ENCODE peak calls at places on chromosomes 12 and 14, in ten cellular contexts. One of them, this sample, is unnamed.

GRCh38 chr12:6925543-6926279 is 2.0 kb upstream of the ATN1 start:
- DNase-seq in lower lobe of right lung: peak
- DNase-seq in ascending aorta: peak
- DNase-seq in fibroblast of lung: peak
- DNase-seq in heart left ventricle: peak
- DNase-seq in Peyer's patch: no peak
- DNase-seq in IMR-90: peak
- DNase-seq in epithelial cell of esophagus: peak
- DNase-seq in GM06990: no peak
- DNase-seq in uterus: peak
- DNase-seq in this sample: peak

GRCh38 chr14:25055005-25055404 is 5.1 kb upstream of the STXBP6 start:
- DNase-seq in lower lobe of right lung: no peak
- DNase-seq in ascending aorta: no peak
- DNase-seq in fibroblast of lung: no peak
- DNase-seq in heart left ventricle: no peak
- DNase-seq in Peyer's patch: no peak
- DNase-seq in IMR-90: no peak
- DNase-seq in epithelial cell of esophagus: no peak
- DNase-seq in GM06990: no peak
- DNase-seq in uterus: no peak
- DNase-seq in this sample: no peak

GRCh38 chr12:121791671-121792496 is 1.6 kb downstream of the RHOF start:
- DNase-seq in lower lobe of right lung: no peak
- DNase-seq in ascending aorta: no peak
- DNase-seq in fibroblast of lung: no peak
- DNase-seq in heart left ventricle: no peak
- DNase-seq in Peyer's patch: no peak
- DNase-seq in IMR-90: no peak
- DNase-seq in epithelial cell of esophagus: no peak
- DNase-seq in GM06990: no peak
- DNase-seq in uterus: no peak
- DNase-seq in this sample: no peak

GRCh38 chr12:62732861-62733427 is 202.0 kb downstream of the PPM1H start:
- DNase-seq in lower lobe of right lung: no peak
- DNase-seq in ascending aorta: no peak
- DNase-seq in fibroblast of lung: peak
- DNase-seq in heart left ventricle: no peak
- DNase-seq in Peyer's patch: no peak
- DNase-seq in IMR-90: peak
- DNase-seq in epithelial cell of esophagus: peak
- DNase-seq in GM06990: no peak
- DNase-seq in uterus: no peak
- DNase-seq in this sample: no peak

GRCh38 chr14:67785270-67786109 is 30.9 kb downstream of the ZFYVE26 start:
- DNase-seq in lower lobe of right lung: no peak
- DNase-seq in ascending aorta: no peak
- DNase-seq in fibroblast of lung: no peak
- DNase-seq in heart left ventricle: no peak
- DNase-seq in Peyer's patch: no peak
- DNase-seq in IMR-90: no peak
- DNase-seq in epithelial cell of esophagus: no peak
- DNase-seq in GM06990: no peak
- DNase-seq in uterus: no peak
- DNase-seq in this sample: no peak

GRCh38 chr14:39005044-39005736 is 97.8 kb downstream of the SEC23A start:
- DNase-seq in lower lobe of right lung: no peak
- DNase-seq in ascending aorta: no peak
- DNase-seq in fibroblast of lung: peak
- DNase-seq in heart left ventricle: peak
- DNase-seq in Peyer's patch: no peak
- DNase-seq in IMR-90: peak
- DNase-seq in epithelial cell of esophagus: no peak
- DNase-seq in GM06990: no peak
- DNase-seq in uterus: no peak
- DNase-seq in this sample: peak

GRCh38 chr12:100611031-100611430 is 37.5 kb downstream of the GAS2L3 start:
- DNase-seq in lower lobe of right lung: no peak
- DNase-seq in ascending aorta: no peak
- DNase-seq in fibroblast of lung: no peak
- DNase-seq in heart left ventricle: no peak
- DNase-seq in Peyer's patch: no peak
- DNase-seq in IMR-90: peak
- DNase-seq in epithelial cell of esophagus: peak
- DNase-seq in GM06990: no peak
- DNase-seq in uterus: no peak
- DNase-seq in this sample: no peak

GRCh38 chr12:118357327-118358007 is 15.2 kb downstream of the TAOK3 start:
- DNase-seq in lower lobe of right lung: no peak
- DNase-seq in ascending aorta: no peak
- DNase-seq in fibroblast of lung: peak
- DNase-seq in heart left ventricle: peak
- DNase-seq in Peyer's patch: peak
- DNase-seq in IMR-90: peak
- DNase-seq in epithelial cell of esophagus: peak
- DNase-seq in GM06990: peak
- DNase-seq in uterus: peak
- DNase-seq in this sample: no peak

DNA sequence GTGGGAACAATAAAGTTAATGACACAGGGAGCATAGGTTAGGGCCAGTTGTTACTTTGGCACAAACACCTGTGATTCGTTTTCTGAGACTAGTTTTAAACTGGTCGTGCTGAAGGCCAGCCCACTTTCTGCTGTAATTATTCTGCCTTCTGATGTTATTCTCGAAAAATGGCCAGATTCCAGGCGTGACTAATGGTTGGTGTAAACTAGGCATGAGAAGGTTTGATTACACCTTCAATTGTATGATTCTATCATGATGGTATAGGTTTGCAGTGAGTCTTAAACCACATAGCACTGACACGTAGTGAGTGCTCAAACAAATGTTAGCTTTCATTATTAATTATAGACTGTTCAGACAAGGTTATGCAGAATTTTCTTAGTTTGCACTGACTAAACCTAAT is 39.0 kb downstream of the CKB start:
- DNase-seq in lower lobe of right lung: no peak
- DNase-seq in ascending aorta: peak
- DNase-seq in fibroblast of lung: peak
- DNase-seq in heart left ventricle: no peak
- DNase-seq in Peyer's patch: no peak
- DNase-seq in IMR-90: peak
- DNase-seq in epithelial cell of esophagus: peak
- DNase-seq in GM06990: no peak
- DNase-seq in uterus: no peak
- DNase-seq in this sample: peak
- TF ChIP-seq CTCF in lower lobe of right lung: no peak
- TF ChIP-seq CTCF in ascending aorta: no peak
- TF ChIP-seq CTCF in fibroblast of lung: no peak
- TF ChIP-seq CTCF in heart left ventricle: no peak
- TF ChIP-seq CTCF in Peyer's patch: no peak
- TF ChIP-seq CTCF in IMR-90: no peak
- TF ChIP-seq CTCF in epithelial cell of esophagus: no peak
- TF ChIP-seq CTCF in GM06990: no peak
- TF ChIP-seq CTCF in uterus: no peak
- TF ChIP-seq CTCF in this sample: no peak

DNA sequence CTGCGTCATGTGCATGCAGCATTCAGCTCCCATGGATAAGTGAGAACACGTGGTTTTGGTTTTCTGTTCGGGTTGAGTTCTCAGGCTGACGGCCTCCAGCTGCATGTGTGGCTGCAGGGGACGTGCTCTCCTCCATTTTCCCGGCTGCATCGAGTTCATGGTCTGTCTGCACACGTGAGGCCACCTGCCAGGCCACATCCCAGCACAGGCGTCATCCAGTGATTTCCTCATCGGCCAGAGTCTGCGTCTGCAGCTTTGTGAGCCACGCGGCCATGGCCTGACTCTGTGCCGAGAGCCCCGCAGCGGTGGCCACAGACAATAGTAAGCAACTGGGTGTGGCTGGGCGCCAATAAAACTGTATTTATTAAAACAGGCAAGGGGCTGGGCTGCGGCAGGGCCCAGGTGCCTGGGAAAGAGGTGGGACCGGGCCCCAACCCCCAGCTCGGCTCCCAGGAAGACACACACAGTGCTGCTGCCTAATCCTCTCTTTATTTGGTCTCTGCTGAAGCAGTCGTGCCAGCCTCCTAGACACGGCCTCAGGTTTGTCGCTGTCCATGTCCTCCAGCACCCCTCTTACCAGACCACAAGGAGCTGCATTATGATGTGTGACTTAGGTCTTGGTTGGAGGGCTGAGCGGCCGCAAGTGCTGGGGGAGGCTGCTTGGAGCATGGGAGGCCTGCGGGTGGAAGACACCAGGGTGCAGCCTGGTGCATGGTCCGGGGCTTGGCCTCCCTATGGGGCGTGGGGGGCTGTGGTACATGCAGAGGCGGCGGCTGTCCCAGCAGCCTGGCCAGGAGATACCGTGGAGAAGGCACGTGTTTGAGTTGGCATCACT is 52.0 kb downstream of the NOC4L start:
- DNase-seq in lower lobe of right lung: no peak
- DNase-seq in ascending aorta: no peak
- DNase-seq in fibroblast of lung: no peak
- DNase-seq in heart left ventricle: no peak
- DNase-seq in Peyer's patch: no peak
- DNase-seq in IMR-90: no peak
- DNase-seq in epithelial cell of esophagus: no peak
- DNase-seq in GM06990: no peak
- DNase-seq in uterus: no peak
- DNase-seq in this sample: no peak
- H3K4me3 ChIP-seq in lower lobe of right lung: no peak
- H3K4me3 ChIP-seq in ascending aorta: no peak
- H3K4me3 ChIP-seq in fibroblast of lung: no peak
- H3K4me3 ChIP-seq in heart left ventricle: no peak
- H3K4me3 ChIP-seq in Peyer's patch: no peak
- H3K4me3 ChIP-seq in IMR-90: no peak
- H3K4me3 ChIP-seq in epithelial cell of esophagus: no peak
- H3K4me3 ChIP-seq in GM06990: no peak
- H3K4me3 ChIP-seq in uterus: no peak
- H3K4me3 ChIP-seq in this sample: no peak

DNA sequence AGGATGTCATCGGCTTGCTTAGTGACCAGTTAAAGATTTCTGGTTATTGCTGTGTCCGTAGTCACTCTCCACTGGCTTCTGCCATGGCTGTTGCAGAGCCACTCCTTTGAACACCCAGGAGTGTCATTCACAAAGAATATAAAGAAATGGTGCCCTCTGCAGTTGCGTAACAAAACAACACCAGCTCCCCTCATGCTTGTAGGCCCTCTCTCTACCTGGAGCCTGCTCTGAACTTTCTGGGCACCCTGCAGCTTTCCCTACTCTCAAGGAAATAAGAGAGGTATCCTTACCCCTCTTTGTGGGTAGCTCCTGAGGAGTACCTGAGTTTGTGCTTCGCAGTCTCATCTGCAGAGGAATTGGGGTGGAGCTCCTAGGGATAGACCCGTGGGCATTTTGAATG is 97.3 kb upstream of the TMEM260 start:
- DNase-seq in lower lobe of right lung: no peak
- DNase-seq in ascending aorta: no peak
- DNase-seq in fibroblast of lung: peak
- DNase-seq in heart left ventricle: no peak
- DNase-seq in Peyer's patch: no peak
- DNase-seq in IMR-90: peak
- DNase-seq in epithelial cell of esophagus: peak
- DNase-seq in GM06990: no peak
- DNase-seq in uterus: no peak
- DNase-seq in this sample: no peak
- TF ChIP-seq CTCF in lower lobe of right lung: no peak
- TF ChIP-seq CTCF in ascending aorta: no peak
- TF ChIP-seq CTCF in fibroblast of lung: no peak
- TF ChIP-seq CTCF in heart left ventricle: no peak
- TF ChIP-seq CTCF in Peyer's patch: no peak
- TF ChIP-seq CTCF in IMR-90: peak
- TF ChIP-seq CTCF in epithelial cell of esophagus: no peak
- TF ChIP-seq CTCF in GM06990: peak
- TF ChIP-seq CTCF in uterus: no peak
- TF ChIP-seq CTCF in this sample: peak

DNA sequence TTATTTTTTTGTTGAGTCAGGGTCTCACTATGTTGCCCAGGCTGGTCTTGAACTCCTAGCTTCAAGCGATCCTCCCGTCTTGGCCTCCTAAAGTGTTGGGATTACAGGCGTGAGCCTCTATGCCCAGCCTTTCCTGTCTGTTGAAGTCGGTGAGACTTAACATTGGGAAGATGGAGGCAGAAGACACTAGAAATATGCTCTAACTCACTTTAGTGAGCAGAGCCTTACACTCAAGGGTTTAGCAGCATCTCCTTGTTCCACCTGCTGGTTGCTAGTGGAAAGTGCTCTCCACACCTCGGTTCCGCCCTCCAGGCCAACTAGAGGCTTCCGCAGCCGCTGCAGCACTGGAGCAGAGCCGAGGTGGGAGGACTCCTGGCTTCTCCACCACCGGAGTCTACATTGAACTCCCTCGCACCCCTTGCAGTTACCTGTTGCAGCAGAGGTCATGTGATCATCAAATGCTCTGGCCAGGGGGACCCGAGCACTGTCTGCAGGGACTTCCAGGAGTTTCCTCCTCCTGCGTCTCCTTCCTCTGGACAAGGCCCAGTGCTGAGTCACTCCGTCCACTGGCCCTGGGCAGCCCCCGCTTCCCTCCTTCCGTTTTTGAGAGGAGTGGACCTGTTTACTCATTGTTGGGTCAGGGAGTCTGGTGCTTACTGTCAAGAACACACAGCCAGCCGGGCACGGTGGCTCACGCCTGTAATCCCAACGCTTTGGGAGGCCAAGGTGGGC is 9.4 kb upstream of the HVCN1 start:
- DNase-seq in lower lobe of right lung: peak
- DNase-seq in ascending aorta: peak
- DNase-seq in fibroblast of lung: peak
- DNase-seq in heart left ventricle: peak
- DNase-seq in Peyer's patch: peak
- DNase-seq in IMR-90: peak
- DNase-seq in epithelial cell of esophagus: peak
- DNase-seq in GM06990: peak
- DNase-seq in uterus: peak
- DNase-seq in this sample: peak
- H3K4me3 ChIP-seq in lower lobe of right lung: peak
- H3K4me3 ChIP-seq in ascending aorta: no peak
- H3K4me3 ChIP-seq in fibroblast of lung: no peak
- H3K4me3 ChIP-seq in heart left ventricle: peak
- H3K4me3 ChIP-seq in Peyer's patch: peak
- H3K4me3 ChIP-seq in IMR-90: no peak
- H3K4me3 ChIP-seq in epithelial cell of esophagus: no peak
- H3K4me3 ChIP-seq in GM06990: no peak
- H3K4me3 ChIP-seq in uterus: no peak
- H3K4me3 ChIP-seq in this sample: no peak

This sample was measured in AG04450.